ENCODE peak calls at places on chromosomes 2 and 18, in five cellular contexts. U is HFFc6; P is adrenal gland; N is transverse colon; T is CD8-positive, alpha-beta T cell. Z is an unnamed sample.

GRCh38 chr2:175687465-175687864 is 314.6 kb downstream of the LNPK start:
- DNase-seq in T (no peak), U (no peak), P (no peak), N (no peak), Z (no peak)

GRCh38 chr2:162196611-162197010 is 44.6 kb upstream of the GCG start:
- DNase-seq in T (no peak), U (peak; percentile 67), P (no peak), N (no peak), Z (no peak)

GRCh38 chr2:38377501-38378258 is 607 bp upstream of the ATL2 start:
- DNase-seq in U (peak; percentile 61), T (no peak), P (peak; percentile 53), N (no peak), Z (no peak)

GRCh38 chr2:8885449-8886196 is 48.2 kb upstream of the KIDINS220 start:
- DNase-seq in U (no peak), T (no peak), N (no peak), P (no peak), Z (no peak)

GRCh38 chr2:186503827-186504606 is 18.0 kb downstream of the ZC3H15 start:
- DNase-seq in T (no peak), N (no peak), U (no peak), P (no peak), Z (no peak)

GRCh38 chr2:203533696-203534471 is 1.2 kb downstream of the RAPH1 start:
- DNase-seq in T (no peak), P (no peak), U (peak; percentile 42), N (no peak), Z (no peak)

GRCh38 chr2:72094701-72095100 is 53.0 kb downstream of the CYP26B1 start:
- DNase-seq in N (no peak), P (no peak), U (no peak), T (no peak), Z (peak; percentile 77)

GRCh38 chr2:118437501-118437900 is 349.2 kb downstream of the INSIG2 start:
- DNase-seq in N (no peak), P (no peak), T (no peak), U (no peak), Z (no peak)

GRCh38 chr2:183088061-183088460 is 9.5 kb downstream of the DUSP19 start:
- DNase-seq in P (no peak), T (no peak), N (no peak), U (no peak), Z (no peak)

GRCh38 chr2:78780864-78781583 is 244.5 kb upstream of the REG3G start:
- DNase-seq in U (no peak), T (no peak), N (no peak), P (no peak), Z (no peak)

GRCh38 chr2:153786016-153786415 is 85.7 kb upstream of the GALNT13 start:
- DNase-seq in T (no peak), U (no peak), N (no peak), P (no peak), Z (no peak)

GRCh38 chr2:43149482-43150107 is 76.8 kb downstream of the ZFP36L2 start:
- DNase-seq in N (no peak), P (no peak), U (no peak), T (no peak), Z (no peak)

GRCh38 chr2:133296396-133296795 is 271.9 kb downstream of the NCKAP5 start:
- DNase-seq in U (no peak), T (no peak), N (no peak), P (no peak), Z (no peak)

GRCh38 chr2:23600336-23600735 is 215.4 kb downstream of the KLHL29 start:
- DNase-seq in P (no peak), N (no peak), T (no peak), U (no peak), Z (no peak)

GRCh38 chr18:47881752-47882455 is 48.6 kb downstream of the SMAD2 start:
- DNase-seq in P (no peak), N (no peak), T (no peak), U (peak; percentile 41), Z (no peak)

GRCh38 chr2:233247116-233247515 is 4.4 kb upstream of the ATG16L1 start:
- DNase-seq in T (no peak), N (no peak), P (no peak), U (no peak), Z (no peak)

GRCh38 chr18:34543356-34543755 is 166.7 kb upstream of the DTNA start:
- DNase-seq in U (no peak), P (no peak), N (no peak), T (no peak), Z (no peak)

GRCh38 chr18:70920840-70921374 is 632.1 kb downstream of the SOCS6 start:
- DNase-seq in U (no peak), P (no peak), N (no peak), T (no peak), Z (no peak)

GRCh38 chr2:40346535-40347354 is 105.1 kb downstream of the SLC8A1 start:
- DNase-seq in U (peak; percentile 38), T (no peak), P (no peak), N (no peak), Z (no peak)

GRCh38 chr2:130846686-130847375 is 10.1 kb downstream of the ARHGEF4 start:
- DNase-seq in N (no peak), P (no peak), T (no peak), U (peak; percentile 5), Z (no peak)

GRCh38 chr2:199707584-199708185 is 143.3 kb downstream of the FTCDNL1 start:
- DNase-seq in N (no peak), T (no peak), P (no peak), U (no peak), Z (no peak)

DNA sequence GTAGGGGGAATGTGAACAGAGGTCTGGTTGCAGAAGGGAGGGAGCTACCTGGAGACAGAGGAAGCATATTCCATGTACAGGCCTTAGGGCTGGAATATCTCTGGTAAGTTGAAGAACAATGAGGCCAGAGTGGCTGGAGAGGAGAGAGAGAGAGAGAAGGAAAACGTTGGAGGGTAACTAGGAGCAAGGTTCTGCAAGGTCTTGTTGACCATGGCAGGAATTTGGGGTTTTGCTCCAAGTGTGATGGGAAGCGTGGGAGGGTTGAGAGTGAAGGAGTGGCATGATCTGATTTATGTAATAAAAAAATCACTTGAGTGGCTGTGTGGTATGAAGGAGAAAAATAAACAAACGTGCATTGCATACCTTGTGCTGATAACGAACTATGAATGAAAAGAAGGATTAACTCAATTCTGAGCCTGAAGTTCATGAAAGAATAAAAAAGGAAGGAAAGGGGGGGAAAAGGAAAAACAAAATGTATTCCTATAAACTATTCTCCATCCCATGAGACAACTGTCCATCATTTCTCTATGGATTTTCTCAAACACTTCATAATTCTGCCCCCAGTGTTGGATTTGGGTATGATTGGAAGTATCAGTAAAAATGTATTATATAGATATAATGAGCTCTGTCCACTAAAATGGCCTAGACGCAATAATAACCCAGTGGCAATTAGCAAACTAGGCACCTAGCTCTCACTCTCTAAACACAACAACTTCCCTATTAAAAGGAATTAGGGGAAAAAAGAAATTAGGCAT is 59.7 kb upstream of the PMAIP1 start:
- DNase-seq in T (no peak), U (no peak), P (no peak), N (no peak), Z (no peak)
- TF ChIP-seq CTCF in T (no peak), U (peak; percentile 67), P (no peak), N (no peak), Z (no peak)

GRCh38 chr18:50573679-50574078 is 13.8 kb downstream of the MAPK4 start:
- DNase-seq in P (no peak), T (no peak), U (no peak), N (no peak), Z (no peak)
- TF ChIP-seq CTCF in P (no peak), T (no peak), U (peak; percentile 33), N (no peak), Z (no peak)

GRCh38 chr18:50194623-50195532 is at the start of gene MYO5B:
- DNase-seq in T (peak; percentile 11), P (peak; percentile 55), N (peak; percentile 91), U (no peak), Z (no peak)
- TF ChIP-seq CTCF in T (no peak), P (peak; percentile 62), N (peak; percentile 38), U (no peak), Z (no peak)

GRCh38 chr2:189552991-189553404 is 27.6 kb downstream of the SLC40A1 start:
- DNase-seq in U (no peak), N (no peak), T (no peak), P (no peak), Z (no peak)

GRCh38 chr2:189557373-189557772 is 23.2 kb downstream of the SLC40A1 start:
- DNase-seq in T (no peak), P (no peak), N (no peak), U (no peak), Z (no peak)

GRCh38 chr2:189553689-189554088 is 26.9 kb downstream of the SLC40A1 start:
- DNase-seq in T (no peak), U (no peak), P (no peak), N (no peak), Z (no peak)

GRCh38 chr2:189552334-189552990 is 28.1 kb downstream of the SLC40A1 start:
- DNase-seq in P (no peak), U (no peak), T (no peak), N (no peak), Z (no peak)

DNA sequence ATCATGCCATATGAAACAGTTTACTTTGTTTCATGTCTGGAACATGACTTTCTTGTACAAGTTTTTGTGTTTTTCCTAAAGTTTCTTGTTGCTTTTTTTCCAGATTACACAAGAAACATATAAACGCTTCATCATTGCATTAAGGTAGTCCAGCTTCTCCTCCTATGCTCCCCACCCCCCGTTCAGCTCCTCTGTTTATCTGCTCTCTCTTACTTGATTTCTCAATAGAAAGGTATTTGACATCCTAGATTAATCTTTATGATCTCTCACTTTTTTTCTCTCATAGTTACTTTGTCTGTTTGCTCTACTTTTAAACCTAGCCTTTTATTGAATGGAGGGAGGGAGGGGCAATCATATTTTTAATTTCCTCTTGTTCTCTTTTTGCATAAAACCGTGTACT is 25.3 kb downstream of the SLC40A1 start:
- DNase-seq in N (no peak), U (no peak), T (no peak), P (peak; percentile 69), Z (no peak)
- TF ChIP-seq CTCF in N (no peak), U (no peak), T (no peak), P (no peak), Z (no peak)

GRCh38 chr2:74675090-74675489 is 21.0 kb downstream of the SEMA4F start:
- DNase-seq in U (no peak), P (no peak), N (no peak), T (no peak), Z (no peak)
- TF ChIP-seq CTCF in U (peak; percentile 64), P (no peak), N (no peak), T (no peak), Z (no peak)

GRCh38 chr18:48948112-48949050 is 2.4 kb downstream of the SMAD7 start:
- DNase-seq in N (peak; percentile 70), U (peak; percentile 74), P (peak; percentile 76), T (peak; percentile 37), Z (no peak)
- TF ChIP-seq CTCF in N (no peak), U (no peak), P (peak; percentile 6), T (no peak), Z (no peak)